ENCODE peak calls at places on chromosome 4, in eight cellular contexts. One of them, this sample, is unnamed.

GRCh38 chr4:85994576-85994975 is 365.3 kb downstream of the MAPK10 start:
- DNase-seq in caudate nucleus: no peak
- DNase-seq in IMR-90: no peak
- DNase-seq in transverse colon: no peak
- DNase-seq in mesenchymal stem cell: no peak
- DNase-seq in RWPE1: no peak
- DNase-seq in AG04450: no peak
- DNase-seq in ovary: no peak
- DNase-seq in this sample: no peak

GRCh38 chr4:88097301-88097700 is 61.1 kb downstream of the ABCG2 start:
- DNase-seq in caudate nucleus: no peak
- DNase-seq in IMR-90: peak
- DNase-seq in transverse colon: no peak
- DNase-seq in mesenchymal stem cell: peak
- DNase-seq in RWPE1: no peak
- DNase-seq in AG04450: no peak
- DNase-seq in ovary: no peak
- DNase-seq in this sample: no peak

GRCh38 chr4:3660086-3660927 is 105.9 kb upstream of the ADRA2C start:
- DNase-seq in caudate nucleus: peak
- DNase-seq in IMR-90: peak
- DNase-seq in transverse colon: no peak
- DNase-seq in mesenchymal stem cell: no peak
- DNase-seq in RWPE1: no peak
- DNase-seq in AG04450: no peak
- DNase-seq in ovary: no peak
- DNase-seq in this sample: no peak

GRCh38 chr4:183260491-183261151 is 59.5 kb downstream of the CLDN22 start:
- DNase-seq in caudate nucleus: no peak
- DNase-seq in IMR-90: no peak
- DNase-seq in transverse colon: peak
- DNase-seq in mesenchymal stem cell: no peak
- DNase-seq in RWPE1: no peak
- DNase-seq in AG04450: no peak
- DNase-seq in ovary: no peak
- DNase-seq in this sample: no peak

GRCh38 chr4:41575207-41575606 is 37.2 kb downstream of the LIMCH1 start:
- DNase-seq in caudate nucleus: no peak
- DNase-seq in IMR-90: no peak
- DNase-seq in transverse colon: no peak
- DNase-seq in mesenchymal stem cell: no peak
- DNase-seq in RWPE1: peak
- DNase-seq in AG04450: no peak
- DNase-seq in ovary: no peak
- DNase-seq in this sample: peak

GRCh38 chr4:74174941-74175340 is 17.0 kb downstream of the MTHFD2L start:
- DNase-seq in caudate nucleus: no peak
- DNase-seq in IMR-90: no peak
- DNase-seq in transverse colon: no peak
- DNase-seq in mesenchymal stem cell: no peak
- DNase-seq in RWPE1: no peak
- DNase-seq in AG04450: no peak
- DNase-seq in ovary: no peak
- DNase-seq in this sample: no peak

GRCh38 chr4:138090145-138090917 is 151.8 kb downstream of the SLC7A11 start:
- DNase-seq in caudate nucleus: no peak
- DNase-seq in IMR-90: peak
- DNase-seq in transverse colon: peak
- DNase-seq in mesenchymal stem cell: peak
- DNase-seq in RWPE1: peak
- DNase-seq in AG04450: peak
- DNase-seq in ovary: peak
- DNase-seq in this sample: no peak

GRCh38 chr4:56570041-56570440 is 64.5 kb downstream of the ARL9 start:
- DNase-seq in caudate nucleus: no peak
- DNase-seq in IMR-90: peak
- DNase-seq in transverse colon: no peak
- DNase-seq in mesenchymal stem cell: peak
- DNase-seq in RWPE1: no peak
- DNase-seq in AG04450: no peak
- DNase-seq in ovary: no peak
- DNase-seq in this sample: no peak

GRCh38 chr4:122652379-122652778 is 31.5 kb upstream of the IL21 start:
- DNase-seq in caudate nucleus: no peak
- DNase-seq in IMR-90: peak
- DNase-seq in transverse colon: peak
- DNase-seq in mesenchymal stem cell: peak
- DNase-seq in RWPE1: peak
- DNase-seq in AG04450: peak
- DNase-seq in ovary: peak
- DNase-seq in this sample: no peak

GRCh38 chr4:188201851-188202250 is 62.6 kb downstream of the TRIML1 start:
- DNase-seq in caudate nucleus: no peak
- DNase-seq in IMR-90: peak
- DNase-seq in transverse colon: no peak
- DNase-seq in mesenchymal stem cell: no peak
- DNase-seq in RWPE1: no peak
- DNase-seq in AG04450: no peak
- DNase-seq in ovary: no peak
- DNase-seq in this sample: no peak

GRCh38 chr4:5927747-5928146 is 34.9 kb upstream of the CRMP1 start:
- DNase-seq in caudate nucleus: no peak
- DNase-seq in IMR-90: no peak
- DNase-seq in transverse colon: no peak
- DNase-seq in mesenchymal stem cell: no peak
- DNase-seq in RWPE1: no peak
- DNase-seq in AG04450: no peak
- DNase-seq in ovary: no peak
- DNase-seq in this sample: no peak

GRCh38 chr4:170465434-170465833 is 375.7 kb upstream of the AADAT start:
- DNase-seq in caudate nucleus: no peak
- DNase-seq in IMR-90: no peak
- DNase-seq in transverse colon: no peak
- DNase-seq in mesenchymal stem cell: no peak
- DNase-seq in RWPE1: no peak
- DNase-seq in AG04450: no peak
- DNase-seq in ovary: no peak
- DNase-seq in this sample: no peak

GRCh38 chr4:81455895-81456294 is 15.8 kb downstream of the RASGEF1B start:
- DNase-seq in caudate nucleus: no peak
- DNase-seq in IMR-90: no peak
- DNase-seq in transverse colon: no peak
- DNase-seq in mesenchymal stem cell: no peak
- DNase-seq in RWPE1: no peak
- DNase-seq in AG04450: no peak
- DNase-seq in ovary: no peak
- DNase-seq in this sample: no peak

GRCh38 chr4:66032571-66032970 is 362.3 kb upstream of the EPHA5 start:
- DNase-seq in caudate nucleus: no peak
- DNase-seq in IMR-90: no peak
- DNase-seq in transverse colon: no peak
- DNase-seq in mesenchymal stem cell: no peak
- DNase-seq in RWPE1: no peak
- DNase-seq in AG04450: no peak
- DNase-seq in ovary: no peak
- DNase-seq in this sample: no peak

GRCh38 chr4:184850431-184851199 is 24.8 kb upstream of the ACSL1 start:
- DNase-seq in caudate nucleus: no peak
- DNase-seq in IMR-90: no peak
- DNase-seq in transverse colon: no peak
- DNase-seq in mesenchymal stem cell: no peak
- DNase-seq in RWPE1: no peak
- DNase-seq in AG04450: no peak
- DNase-seq in ovary: no peak
- DNase-seq in this sample: no peak

GRCh38 chr4:175071123-175071522 is 153.0 kb downstream of the ADAM29 start:
- DNase-seq in caudate nucleus: no peak
- DNase-seq in IMR-90: no peak
- DNase-seq in transverse colon: no peak
- DNase-seq in mesenchymal stem cell: no peak
- DNase-seq in RWPE1: no peak
- DNase-seq in AG04450: no peak
- DNase-seq in ovary: no peak
- DNase-seq in this sample: no peak

GRCh38 chr4:40173470-40173875 is 23.4 kb upstream of the RHOH start:
- DNase-seq in caudate nucleus: no peak
- DNase-seq in IMR-90: no peak
- DNase-seq in transverse colon: no peak
- DNase-seq in mesenchymal stem cell: no peak
- DNase-seq in RWPE1: no peak
- DNase-seq in AG04450: no peak
- DNase-seq in ovary: no peak
- DNase-seq in this sample: no peak

GRCh38 chr4:38149472-38149871 is 189.3 kb downstream of the PTTG2 start:
- DNase-seq in caudate nucleus: no peak
- DNase-seq in IMR-90: no peak
- DNase-seq in transverse colon: no peak
- DNase-seq in mesenchymal stem cell: peak
- DNase-seq in RWPE1: no peak
- DNase-seq in AG04450: no peak
- DNase-seq in ovary: no peak
- DNase-seq in this sample: no peak
- H3K27ac ChIP-seq in caudate nucleus: no peak
- H3K27ac ChIP-seq in IMR-90: peak
- H3K27ac ChIP-seq in transverse colon: peak
- H3K27ac ChIP-seq in mesenchymal stem cell: no peak
- H3K27ac ChIP-seq in RWPE1: no peak
- H3K27ac ChIP-seq in AG04450: peak
- H3K27ac ChIP-seq in ovary: no peak
- H3K27ac ChIP-seq in this sample: no peak

GRCh38 chr4:110188113-110188512 is 10.3 kb downstream of the ELOVL6 start:
- DNase-seq in caudate nucleus: no peak
- DNase-seq in IMR-90: no peak
- DNase-seq in transverse colon: no peak
- DNase-seq in mesenchymal stem cell: no peak
- DNase-seq in RWPE1: no peak
- DNase-seq in AG04450: no peak
- DNase-seq in ovary: no peak
- DNase-seq in this sample: no peak
- H3K27ac ChIP-seq in caudate nucleus: no peak
- H3K27ac ChIP-seq in IMR-90: no peak
- H3K27ac ChIP-seq in transverse colon: no peak
- H3K27ac ChIP-seq in mesenchymal stem cell: peak
- H3K27ac ChIP-seq in RWPE1: no peak
- H3K27ac ChIP-seq in AG04450: no peak
- H3K27ac ChIP-seq in ovary: no peak
- H3K27ac ChIP-seq in this sample: no peak

DNA sequence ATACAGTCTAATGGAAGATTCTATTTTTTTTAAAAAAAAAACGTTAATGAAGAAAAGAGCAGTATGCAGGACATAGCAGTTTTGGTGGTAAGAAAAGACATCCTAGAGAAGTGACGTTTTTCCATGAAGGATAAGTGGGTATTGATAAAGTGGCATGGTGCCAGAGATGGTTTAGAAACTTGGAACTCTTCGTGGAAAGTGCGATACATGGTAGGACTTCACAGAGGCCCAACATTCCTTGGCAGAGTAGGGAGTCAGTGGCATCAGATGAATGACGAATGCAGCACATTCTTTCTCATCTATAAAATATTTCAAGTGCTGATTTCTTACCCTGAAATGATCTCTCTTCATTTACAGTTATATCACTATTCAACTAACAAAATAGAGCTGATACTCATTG is 298.7 kb downstream of the CCSER1 start:
- DNase-seq in caudate nucleus: no peak
- DNase-seq in IMR-90: no peak
- DNase-seq in transverse colon: no peak
- DNase-seq in mesenchymal stem cell: no peak
- DNase-seq in RWPE1: no peak
- DNase-seq in AG04450: no peak
- DNase-seq in ovary: no peak
- DNase-seq in this sample: no peak
- H3K27ac ChIP-seq in caudate nucleus: no peak
- H3K27ac ChIP-seq in IMR-90: no peak
- H3K27ac ChIP-seq in transverse colon: no peak
- H3K27ac ChIP-seq in mesenchymal stem cell: no peak
- H3K27ac ChIP-seq in RWPE1: no peak
- H3K27ac ChIP-seq in AG04450: no peak
- H3K27ac ChIP-seq in ovary: no peak
- H3K27ac ChIP-seq in this sample: no peak

GRCh38 chr4:704198-704891 is 1.3 kb upstream of the PCGF3 start:
- DNase-seq in caudate nucleus: no peak
- DNase-seq in IMR-90: no peak
- DNase-seq in transverse colon: no peak
- DNase-seq in mesenchymal stem cell: no peak
- DNase-seq in RWPE1: no peak
- DNase-seq in AG04450: no peak
- DNase-seq in ovary: no peak
- DNase-seq in this sample: no peak

GRCh38 chr4:700587-701264 is 4.9 kb upstream of the PCGF3 start:
- DNase-seq in caudate nucleus: no peak
- DNase-seq in IMR-90: no peak
- DNase-seq in transverse colon: no peak
- DNase-seq in mesenchymal stem cell: no peak
- DNase-seq in RWPE1: no peak
- DNase-seq in AG04450: no peak
- DNase-seq in ovary: no peak
- DNase-seq in this sample: no peak

GRCh38 chr4:702618-703048 is 3.0 kb upstream of the PCGF3 start:
- DNase-seq in caudate nucleus: no peak
- DNase-seq in IMR-90: no peak
- DNase-seq in transverse colon: no peak
- DNase-seq in mesenchymal stem cell: no peak
- DNase-seq in RWPE1: no peak
- DNase-seq in AG04450: no peak
- DNase-seq in ovary: no peak
- DNase-seq in this sample: no peak

GRCh38 chr4:703336-704197 is 2.1 kb upstream of the PCGF3 start:
- DNase-seq in caudate nucleus: no peak
- DNase-seq in IMR-90: no peak
- DNase-seq in transverse colon: no peak
- DNase-seq in mesenchymal stem cell: no peak
- DNase-seq in RWPE1: no peak
- DNase-seq in AG04450: no peak
- DNase-seq in ovary: no peak
- DNase-seq in this sample: no peak

DNA sequence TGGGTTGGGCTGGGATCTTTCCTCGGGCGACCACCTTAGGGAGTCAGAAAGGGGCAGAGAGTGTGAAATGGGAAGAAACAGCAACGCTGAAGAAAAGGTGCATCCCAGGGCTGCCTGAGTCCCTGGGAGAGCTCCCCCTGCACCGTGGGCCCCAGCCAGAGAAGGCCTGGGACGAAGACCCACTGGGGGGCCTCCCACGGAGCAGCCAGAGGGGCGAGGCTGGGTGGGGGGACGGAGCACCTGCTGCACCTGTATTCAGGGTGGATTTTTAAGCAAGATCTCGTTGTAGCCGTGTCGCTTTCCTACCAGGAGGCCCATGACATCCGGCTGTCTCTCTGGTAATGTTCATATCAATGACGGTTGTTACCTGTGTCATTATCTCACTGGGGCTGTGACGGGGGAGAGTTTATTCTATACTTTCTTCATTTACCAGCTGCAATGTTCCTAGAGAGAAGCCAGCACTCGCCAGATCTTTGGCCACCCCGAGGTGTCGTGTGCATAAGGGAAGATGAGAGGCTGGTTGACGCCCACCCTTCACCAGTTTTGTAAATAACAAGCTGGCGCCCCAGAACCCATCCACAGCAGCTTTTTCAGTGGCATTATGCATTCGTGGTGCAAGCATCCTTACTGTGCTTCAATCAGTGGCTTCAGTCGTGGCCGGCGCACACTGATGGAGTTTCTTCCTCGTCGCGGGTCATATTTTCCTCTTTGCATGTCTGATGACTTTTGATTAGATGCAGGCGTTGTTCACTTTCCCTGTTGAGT is 5.6 kb upstream of the PCGF3 start:
- DNase-seq in caudate nucleus: no peak
- DNase-seq in IMR-90: no peak
- DNase-seq in transverse colon: no peak
- DNase-seq in mesenchymal stem cell: no peak
- DNase-seq in RWPE1: no peak
- DNase-seq in AG04450: no peak
- DNase-seq in ovary: no peak
- DNase-seq in this sample: no peak
- H3K27ac ChIP-seq in caudate nucleus: no peak
- H3K27ac ChIP-seq in IMR-90: no peak
- H3K27ac ChIP-seq in transverse colon: peak
- H3K27ac ChIP-seq in mesenchymal stem cell: no peak
- H3K27ac ChIP-seq in RWPE1: peak
- H3K27ac ChIP-seq in AG04450: no peak
- H3K27ac ChIP-seq in ovary: no peak
- H3K27ac ChIP-seq in this sample: peak

This sample was measured in epithelial cell of prostate.